ENCODE peak calls at places on chromosomes 5 and 9, in seven cellular contexts. N, K, M, W, Z, O and L are unnamed samples.
A peak's percentile ranks its signal among the peaks of the same experiment; 100 is the strongest.

GRCh38 chr9:114852050-114852594 is 46.3 kb upstream of the TNFSF15 start:
- DNase-seq in N (no peak), W (no peak), O (no peak), K (no peak), Z (peak; percentile 10), M (no peak), L (no peak)

GRCh38 chr9:89793124-89793495 is 188.3 kb downstream of the GADD45G start:
- DNase-seq in O (no peak), M (no peak), N (no peak), Z (no peak), W (no peak), K (no peak), L (no peak)

GRCh38 chr5:59123595-59124561 is 541.0 kb downstream of the RAB3C start:
- DNase-seq in N (no peak), O (peak; percentile 90), K (no peak), M (no peak), Z (no peak), W (peak; percentile 10), L (no peak)

GRCh38 chr9:105413486-105414068 is 34.3 kb upstream of the FSD1L start:
- DNase-seq in W (no peak), M (no peak), N (peak; percentile 44), K (no peak), O (peak; percentile 58), Z (peak; percentile 28), L (no peak)

GRCh38 chr9:117516676-117517632 is 102.1 kb upstream of the ASTN2 start:
- DNase-seq in K (no peak), Z (no peak), N (no peak), W (no peak), M (no peak), O (no peak), L (no peak)

GRCh38 chr5:120122711-120123110 is 341.4 kb upstream of the PRR16 start:
- DNase-seq in W (no peak), N (peak; percentile 24), K (no peak), M (no peak), Z (no peak), O (no peak), L (no peak)

GRCh38 chr9:6354072-6354686 is 26.0 kb downstream of the TPD52L3 start:
- DNase-seq in Z (peak; percentile 56), M (no peak), K (no peak), O (peak; percentile 78), W (peak; percentile 75), N (peak; percentile 78), L (no peak)

GRCh38 chr5:75710630-75711029 is 6.6 kb downstream of the POC5 start:
- DNase-seq in K (no peak), M (no peak), N (no peak), O (no peak), Z (no peak), W (no peak), L (no peak)

GRCh38 chr5:54247226-54247625 is 63.1 kb downstream of the ARL15 start:
- DNase-seq in Z (no peak), M (no peak), W (no peak), O (peak; percentile 27), N (no peak), K (no peak), L (no peak)

GRCh38 chr9:73280113-73280512 is 128.4 kb downstream of the ANXA1 start:
- DNase-seq in O (no peak), M (no peak), Z (no peak), K (no peak), N (no peak), W (no peak), L (no peak)

GRCh38 chr9:86481466-86481865 is 127.3 kb upstream of the TUT7 start:
- DNase-seq in K (no peak), O (no peak), Z (no peak), W (no peak), N (no peak), M (no peak), L (no peak)

GRCh38 chr9:89808076-89808701 is 203.4 kb downstream of the GADD45G start:
- DNase-seq in M (no peak), K (no peak), O (peak; percentile 95), W (peak; percentile 24), N (peak; percentile 51), Z (peak; percentile 14), L (no peak)

GRCh38 chr9:14349141-14349817 is 35.3 kb upstream of the NFIB start:
- DNase-seq in O (peak; percentile 39), K (no peak), N (peak; percentile 48), W (no peak), M (no peak), Z (no peak), L (no peak)

GRCh38 chr5:7269591-7270274 is 126.2 kb upstream of the ADCY2 start:
- DNase-seq in K (no peak), Z (no peak), N (no peak), M (no peak), W (no peak), O (no peak), L (no peak)

GRCh38 chr5:123094919-123095693 is 6.1 kb downstream of the PRDM6 start:
- DNase-seq in N (no peak), K (no peak), W (no peak), M (no peak), O (peak; percentile 57), Z (no peak), L (no peak)

GRCh38 chr5:142743677-142744441 is 26.3 kb upstream of the ARHGAP26 start:
- DNase-seq in O (peak; percentile 24), K (no peak), W (no peak), M (no peak), N (peak; percentile 22), Z (no peak), L (no peak)

GRCh38 chr5:91025449-91025848 is 357.7 kb downstream of the ARRDC3 start:
- DNase-seq in Z (no peak), N (no peak), W (no peak), O (no peak), M (no peak), K (no peak), L (no peak)

GRCh38 chr5:134447815-134448520 is 36.3 kb upstream of the CDKN2AIPNL start:
- DNase-seq in M (no peak), Z (no peak), W (no peak), O (no peak), K (no peak), N (no peak), L (no peak)

GRCh38 chr5:50325237-50325832 is 115.8 kb downstream of the EMB start:
- DNase-seq in W (peak; percentile 12), Z (peak; percentile 2), O (peak; percentile 4), M (no peak), N (peak; percentile 26), K (no peak), L (no peak)

GRCh38 chr5:10338996-10339903 is 14.2 kb upstream of the MARCHF6 start:
- DNase-seq in Z (no peak), W (no peak), K (no peak), O (peak; percentile 62), M (no peak), N (peak; percentile 57), L (no peak)

GRCh38 chr9:131641618-131642495 is 96.5 kb downstream of the PRRT1B start:
- DNase-seq in O (peak; percentile 27), W (no peak), M (peak; percentile 37), N (peak; percentile 67), Z (peak; percentile 38), K (no peak), L (peak; percentile 82)

GRCh38 chr5:36569456-36569855 is 37.0 kb upstream of the SLC1A3 start:
- DNase-seq in Z (no peak), K (no peak), W (no peak), O (no peak), M (no peak), N (peak; percentile 81), L (no peak)

GRCh38 chr5:98414938-98415337 is 358.5 kb upstream of the RGMB start:
- DNase-seq in M (no peak), N (peak; percentile 81), W (no peak), Z (peak; percentile 95), K (no peak), O (no peak), L (no peak)

GRCh38 chr5:73945505-73945904 is 319.5 kb downstream of the ARHGEF28 start:
- DNase-seq in M (no peak), W (no peak), O (no peak), Z (no peak), N (no peak), K (no peak), L (no peak)

GRCh38 chr9:2087500-2088313 is 72.6 kb downstream of the SMARCA2 start:
- DNase-seq in O (no peak), N (peak; percentile 59), Z (peak; percentile 43), W (peak; percentile 56), K (no peak), M (no peak), L (no peak)

GRCh38 chr5:83583859-83584258 is 112.3 kb downstream of the VCAN start:
- DNase-seq in O (no peak), N (peak; percentile 54), Z (no peak), W (no peak), M (no peak), K (no peak), L (no peak)

GRCh38 chr5:156391139-156391538 is 64.2 kb downstream of the SGCD start:
- DNase-seq in N (peak; percentile 35), M (no peak), W (no peak), O (peak; percentile 40), K (no peak), Z (no peak), L (no peak)